ENCODE peak calls at places on chromosome 19, in four cellular contexts. One of them, this sample, is unnamed.

GRCh38 chr19:41753936-41754529 is 1.3 kb upstream of the CEACAM6 start:
- DNase-seq in left ventricle myocardium superior: no peak
- DNase-seq in activated gamma-delta T cell treated with anti-CD3 and anti-CD28 coated beads, Interleukin-2, amount 50 U/mL, for 16 hours: peak
- DNase-seq in renal cortical epithelial cell: no peak
- DNase-seq in this sample: no peak

GRCh38 chr19:20278342-20278741 is 111.3 kb downstream of the ZNF486 start:
- DNase-seq in left ventricle myocardium superior: no peak
- DNase-seq in activated gamma-delta T cell treated with anti-CD3 and anti-CD28 coated beads, Interleukin-2, amount 50 U/mL, for 16 hours: no peak
- DNase-seq in renal cortical epithelial cell: peak
- DNase-seq in this sample: no peak

GRCh38 chr19:44055870-44056269 is 4.0 kb downstream of the ZNF223 start:
- DNase-seq in activated gamma-delta T cell treated with anti-CD3 and anti-CD28 coated beads, Interleukin-2, amount 50 U/mL, for 16 hours: no peak
- DNase-seq in renal cortical epithelial cell: no peak
- DNase-seq in left ventricle myocardium superior: no peak
- DNase-seq in this sample: no peak

GRCh38 chr19:46616631-46617322 is 8.1 kb downstream of the PTGIR start:
- DNase-seq in activated gamma-delta T cell treated with anti-CD3 and anti-CD28 coated beads, Interleukin-2, amount 50 U/mL, for 16 hours: no peak
- DNase-seq in renal cortical epithelial cell: peak
- DNase-seq in left ventricle myocardium superior: peak
- DNase-seq in this sample: peak

GRCh38 chr19:28633223-28634030 is 579.5 kb downstream of the UQCRFS1 start:
- DNase-seq in renal cortical epithelial cell: peak
- DNase-seq in activated gamma-delta T cell treated with anti-CD3 and anti-CD28 coated beads, Interleukin-2, amount 50 U/mL, for 16 hours: peak
- DNase-seq in left ventricle myocardium superior: peak
- DNase-seq in this sample: peak

GRCh38 chr19:48508729-48509310 is 2.8 kb downstream of the LMTK3 start:
- DNase-seq in left ventricle myocardium superior: no peak
- DNase-seq in renal cortical epithelial cell: no peak
- DNase-seq in activated gamma-delta T cell treated with anti-CD3 and anti-CD28 coated beads, Interleukin-2, amount 50 U/mL, for 16 hours: no peak
- DNase-seq in this sample: no peak

GRCh38 chr19:34676697-34677385 is at the start of gene SCGB2B2:
- DNase-seq in left ventricle myocardium superior: no peak
- DNase-seq in activated gamma-delta T cell treated with anti-CD3 and anti-CD28 coated beads, Interleukin-2, amount 50 U/mL, for 16 hours: peak
- DNase-seq in renal cortical epithelial cell: no peak
- DNase-seq in this sample: peak

GRCh38 chr19:35116085-35116801 is 620 bp downstream of the FXYD3 start:
- DNase-seq in activated gamma-delta T cell treated with anti-CD3 and anti-CD28 coated beads, Interleukin-2, amount 50 U/mL, for 16 hours: no peak
- DNase-seq in renal cortical epithelial cell: no peak
- DNase-seq in left ventricle myocardium superior: no peak
- DNase-seq in this sample: no peak

GRCh38 chr19:17079710-17080440 is 4.3 kb downstream of the MYO9B start:
- DNase-seq in renal cortical epithelial cell: peak
- DNase-seq in activated gamma-delta T cell treated with anti-CD3 and anti-CD28 coated beads, Interleukin-2, amount 50 U/mL, for 16 hours: peak
- DNase-seq in left ventricle myocardium superior: peak
- DNase-seq in this sample: no peak

GRCh38 chr19:14141041-14141440 is 4.7 kb upstream of the ASF1B start:
- DNase-seq in left ventricle myocardium superior: no peak
- DNase-seq in activated gamma-delta T cell treated with anti-CD3 and anti-CD28 coated beads, Interleukin-2, amount 50 U/mL, for 16 hours: no peak
- DNase-seq in renal cortical epithelial cell: no peak
- DNase-seq in this sample: no peak

GRCh38 chr19:6464070-6464873 is at the start of gene CRB3:
- DNase-seq in left ventricle myocardium superior: no peak
- DNase-seq in activated gamma-delta T cell treated with anti-CD3 and anti-CD28 coated beads, Interleukin-2, amount 50 U/mL, for 16 hours: no peak
- DNase-seq in renal cortical epithelial cell: peak
- DNase-seq in this sample: no peak

GRCh38 chr19:39177110-39177699 is 19.6 kb upstream of the NCCRP1 start:
- DNase-seq in renal cortical epithelial cell: no peak
- DNase-seq in activated gamma-delta T cell treated with anti-CD3 and anti-CD28 coated beads, Interleukin-2, amount 50 U/mL, for 16 hours: no peak
- DNase-seq in left ventricle myocardium superior: no peak
- DNase-seq in this sample: no peak

GRCh38 chr19:38842439-38843174 is 7.2 kb downstream of the HNRNPL start:
- DNase-seq in activated gamma-delta T cell treated with anti-CD3 and anti-CD28 coated beads, Interleukin-2, amount 50 U/mL, for 16 hours: peak
- DNase-seq in left ventricle myocardium superior: no peak
- DNase-seq in renal cortical epithelial cell: no peak
- DNase-seq in this sample: no peak

GRCh38 chr19:49677232-49677881 is at the start of gene PRMT1:
- DNase-seq in renal cortical epithelial cell: no peak
- DNase-seq in activated gamma-delta T cell treated with anti-CD3 and anti-CD28 coated beads, Interleukin-2, amount 50 U/mL, for 16 hours: peak
- DNase-seq in left ventricle myocardium superior: peak
- DNase-seq in this sample: no peak

GRCh38 chr19:8352134-8352827 is 9.2 kb upstream of the KANK3 start:
- DNase-seq in left ventricle myocardium superior: no peak
- DNase-seq in renal cortical epithelial cell: peak
- DNase-seq in activated gamma-delta T cell treated with anti-CD3 and anti-CD28 coated beads, Interleukin-2, amount 50 U/mL, for 16 hours: no peak
- DNase-seq in this sample: no peak

GRCh38 chr19:2602391-2603181 is 99.9 kb downstream of the GNG7 start:
- DNase-seq in activated gamma-delta T cell treated with anti-CD3 and anti-CD28 coated beads, Interleukin-2, amount 50 U/mL, for 16 hours: no peak
- DNase-seq in left ventricle myocardium superior: peak
- DNase-seq in renal cortical epithelial cell: peak
- DNase-seq in this sample: no peak

GRCh38 chr19:56507446-56508281 is at the start of gene ZNF471:
- DNase-seq in renal cortical epithelial cell: peak
- DNase-seq in activated gamma-delta T cell treated with anti-CD3 and anti-CD28 coated beads, Interleukin-2, amount 50 U/mL, for 16 hours: peak
- DNase-seq in left ventricle myocardium superior: peak
- DNase-seq in this sample: no peak

GRCh38 chr19:31439270-31439573 is 90.0 kb upstream of the TSHZ3 start:
- DNase-seq in left ventricle myocardium superior: no peak
- DNase-seq in renal cortical epithelial cell: no peak
- DNase-seq in activated gamma-delta T cell treated with anti-CD3 and anti-CD28 coated beads, Interleukin-2, amount 50 U/mL, for 16 hours: no peak
- DNase-seq in this sample: no peak

GRCh38 chr19:43738780-43739211 is 16.0 kb downstream of the SMG9 start:
- DNase-seq in left ventricle myocardium superior: no peak
- DNase-seq in activated gamma-delta T cell treated with anti-CD3 and anti-CD28 coated beads, Interleukin-2, amount 50 U/mL, for 16 hours: no peak
- DNase-seq in renal cortical epithelial cell: no peak
- DNase-seq in this sample: no peak

GRCh38 chr19:4829001-4829712 is 2.4 kb downstream of the TICAM1 start:
- DNase-seq in renal cortical epithelial cell: peak
- DNase-seq in activated gamma-delta T cell treated with anti-CD3 and anti-CD28 coated beads, Interleukin-2, amount 50 U/mL, for 16 hours: no peak
- DNase-seq in left ventricle myocardium superior: no peak
- DNase-seq in this sample: no peak

GRCh38 chr19:51002542-51003311 is 1.3 kb upstream of the KLK8 start:
- DNase-seq in renal cortical epithelial cell: peak
- DNase-seq in left ventricle myocardium superior: no peak
- DNase-seq in activated gamma-delta T cell treated with anti-CD3 and anti-CD28 coated beads, Interleukin-2, amount 50 U/mL, for 16 hours: no peak
- DNase-seq in this sample: no peak

GRCh38 chr19:42051166-42052115 is 18.6 kb downstream of the GRIK5 start:
- DNase-seq in renal cortical epithelial cell: peak
- DNase-seq in activated gamma-delta T cell treated with anti-CD3 and anti-CD28 coated beads, Interleukin-2, amount 50 U/mL, for 16 hours: no peak
- DNase-seq in left ventricle myocardium superior: no peak
- DNase-seq in this sample: no peak

GRCh38 chr19:15324791-15325519 is 7.4 kb downstream of the BRD4 start:
- DNase-seq in renal cortical epithelial cell: no peak
- DNase-seq in activated gamma-delta T cell treated with anti-CD3 and anti-CD28 coated beads, Interleukin-2, amount 50 U/mL, for 16 hours: no peak
- DNase-seq in left ventricle myocardium superior: peak
- DNase-seq in this sample: no peak

GRCh38 chr19:54160182-54160811 is 776 bp upstream of the LENG1 start:
- DNase-seq in renal cortical epithelial cell: no peak
- DNase-seq in activated gamma-delta T cell treated with anti-CD3 and anti-CD28 coated beads, Interleukin-2, amount 50 U/mL, for 16 hours: no peak
- DNase-seq in left ventricle myocardium superior: no peak
- DNase-seq in this sample: no peak

GRCh38 chr19:35444735-35445134 is 3.3 kb upstream of the FFAR2 start:
- DNase-seq in activated gamma-delta T cell treated with anti-CD3 and anti-CD28 coated beads, Interleukin-2, amount 50 U/mL, for 16 hours: no peak
- DNase-seq in left ventricle myocardium superior: no peak
- DNase-seq in renal cortical epithelial cell: no peak
- DNase-seq in this sample: no peak

GRCh38 chr19:47309038-47309437 is 623 bp upstream of the C5AR1 start:
- DNase-seq in renal cortical epithelial cell: no peak
- DNase-seq in left ventricle myocardium superior: no peak
- DNase-seq in activated gamma-delta T cell treated with anti-CD3 and anti-CD28 coated beads, Interleukin-2, amount 50 U/mL, for 16 hours: no peak
- DNase-seq in this sample: no peak

GRCh38 chr19:56108447-56109195 is 12.5 kb downstream of the ZNF787 start:
- DNase-seq in activated gamma-delta T cell treated with anti-CD3 and anti-CD28 coated beads, Interleukin-2, amount 50 U/mL, for 16 hours: no peak
- DNase-seq in left ventricle myocardium superior: peak
- DNase-seq in renal cortical epithelial cell: no peak
- DNase-seq in this sample: no peak

GRCh38 chr19:38877781-38878574 is at the start of gene RINL:
- DNase-seq in left ventricle myocardium superior: no peak
- DNase-seq in renal cortical epithelial cell: no peak
- DNase-seq in activated gamma-delta T cell treated with anti-CD3 and anti-CD28 coated beads, Interleukin-2, amount 50 U/mL, for 16 hours: peak
- DNase-seq in this sample: peak

GRCh38 chr19:6065685-6066365 is 44.5 kb downstream of the RFX2 start:
- DNase-seq in renal cortical epithelial cell: peak
- DNase-seq in activated gamma-delta T cell treated with anti-CD3 and anti-CD28 coated beads, Interleukin-2, amount 50 U/mL, for 16 hours: peak
- DNase-seq in left ventricle myocardium superior: peak
- DNase-seq in this sample: no peak

GRCh38 chr19:6423499-6424189 is 967 bp downstream of the KHSRP start:
- DNase-seq in renal cortical epithelial cell: peak
- DNase-seq in activated gamma-delta T cell treated with anti-CD3 and anti-CD28 coated beads, Interleukin-2, amount 50 U/mL, for 16 hours: no peak
- DNase-seq in left ventricle myocardium superior: no peak
- DNase-seq in this sample: no peak

GRCh38 chr19:38443458-38444001 is 10.0 kb downstream of the RYR1 start:
- DNase-seq in left ventricle myocardium superior: no peak
- DNase-seq in renal cortical epithelial cell: no peak
- DNase-seq in activated gamma-delta T cell treated with anti-CD3 and anti-CD28 coated beads, Interleukin-2, amount 50 U/mL, for 16 hours: no peak
- DNase-seq in this sample: no peak

GRCh38 chr19:35120898-35121297 is 5.3 kb downstream of the FXYD3 start:
- DNase-seq in renal cortical epithelial cell: no peak
- DNase-seq in activated gamma-delta T cell treated with anti-CD3 and anti-CD28 coated beads, Interleukin-2, amount 50 U/mL, for 16 hours: no peak
- DNase-seq in left ventricle myocardium superior: no peak
- DNase-seq in this sample: no peak

GRCh38 chr19:17654993-17655392 is 33.2 kb downstream of the UNC13A start:
- DNase-seq in renal cortical epithelial cell: no peak
- DNase-seq in activated gamma-delta T cell treated with anti-CD3 and anti-CD28 coated beads, Interleukin-2, amount 50 U/mL, for 16 hours: no peak
- DNase-seq in left ventricle myocardium superior: no peak
- DNase-seq in this sample: no peak

GRCh38 chr19:57008432-57008831 is 111.4 kb upstream of the USP29 start:
- DNase-seq in renal cortical epithelial cell: no peak
- DNase-seq in activated gamma-delta T cell treated with anti-CD3 and anti-CD28 coated beads, Interleukin-2, amount 50 U/mL, for 16 hours: no peak
- DNase-seq in left ventricle myocardium superior: no peak
- DNase-seq in this sample: no peak

GRCh38 chr19:29667941-29668340 is 2.7 kb downstream of the PLEKHF1 start:
- DNase-seq in renal cortical epithelial cell: no peak
- DNase-seq in activated gamma-delta T cell treated with anti-CD3 and anti-CD28 coated beads, Interleukin-2, amount 50 U/mL, for 16 hours: peak
- DNase-seq in left ventricle myocardium superior: no peak
- DNase-seq in this sample: no peak

GRCh38 chr19:41541990-41542584 is 33.9 kb upstream of the CEACAM21 start:
- DNase-seq in activated gamma-delta T cell treated with anti-CD3 and anti-CD28 coated beads, Interleukin-2, amount 50 U/mL, for 16 hours: peak
- DNase-seq in renal cortical epithelial cell: no peak
- DNase-seq in left ventricle myocardium superior: peak
- DNase-seq in this sample: peak

GRCh38 chr19:50155520-50156109 is 7.5 kb downstream of the IZUMO2 start:
- DNase-seq in activated gamma-delta T cell treated with anti-CD3 and anti-CD28 coated beads, Interleukin-2, amount 50 U/mL, for 16 hours: no peak
- DNase-seq in renal cortical epithelial cell: no peak
- DNase-seq in left ventricle myocardium superior: no peak
- DNase-seq in this sample: no peak

GRCh38 chr19:36030264-36031148 is 2.2 kb downstream of the CLIP3 start:
- DNase-seq in activated gamma-delta T cell treated with anti-CD3 and anti-CD28 coated beads, Interleukin-2, amount 50 U/mL, for 16 hours: no peak
- DNase-seq in renal cortical epithelial cell: peak
- DNase-seq in left ventricle myocardium superior: no peak
- DNase-seq in this sample: no peak

GRCh38 chr19:49223472-49223871 is 65.9 kb downstream of the TRPM4 start:
- DNase-seq in activated gamma-delta T cell treated with anti-CD3 and anti-CD28 coated beads, Interleukin-2, amount 50 U/mL, for 16 hours: no peak
- DNase-seq in renal cortical epithelial cell: no peak
- DNase-seq in left ventricle myocardium superior: no peak
- DNase-seq in this sample: no peak